ENCODE peak calls at places on chromosomes 12 and 14, in nine cellular contexts. Q is thyroid gland; I is posterior cingulate gyrus; P is activated naive CD4-positive, alpha-beta T cell treated with anti-CD3 and anti-CD28 coated beads, Interleukin-2, amount 50 U/mL, for 72 hours; B is GM12892; A is mesendoderm; S is sciatic nerve; U is NCI-H1105; F is psoas muscle. Z is an unnamed sample.

GRCh38 chr12:89060133-89060532 is 292.2 kb downstream of the DUSP6 start:
- DNase-seq in S (no peak), Q (no peak), I (no peak), P (no peak), A (peak; percentile 68), F (no peak), B (no peak), U (no peak), Z (no peak)

GRCh38 chr12:15729097-15729496 is 60.1 kb downstream of the EPS8 start:
- DNase-seq in U (no peak), B (no peak), I (no peak), A (no peak), P (no peak), Q (no peak), F (no peak), S (no peak), Z (no peak)

GRCh38 chr14:30751646-30752416 is 122.5 kb upstream of the COCH start:
- DNase-seq in F (no peak), A (peak; percentile 58), S (no peak), Q (no peak), I (no peak), U (no peak), P (no peak), B (no peak), Z (no peak)

GRCh38 chr14:51004801-51005526 is 60.7 kb upstream of the PYGL start:
- DNase-seq in B (no peak), Q (no peak), A (no peak), U (no peak), S (no peak), P (no peak), F (no peak), I (no peak), Z (no peak)

GRCh38 chr12:12927211-12928079 is 24.5 kb downstream of the GPRC5D start:
- DNase-seq in B (peak; percentile 25), A (peak; percentile 82), Q (peak; percentile 92), P (no peak), S (no peak), U (peak; percentile 91), I (no peak), F (peak; percentile 56), Z (peak; percentile 68)

GRCh38 chr12:131230340-131231099 is 276.8 kb downstream of the ADGRD1 start:
- DNase-seq in P (no peak), Q (no peak), S (no peak), A (no peak), B (no peak), F (no peak), I (peak; percentile 43), U (no peak), Z (peak; percentile 66)

GRCh38 chr12:10069099-10069498 is 29.7 kb downstream of the CLEC1A start:
- DNase-seq in S (no peak), A (no peak), F (no peak), I (no peak), P (no peak), Q (no peak), B (no peak), U (no peak), Z (no peak)

GRCh38 chr14:62674833-62675232 is 370.4 kb downstream of the KCNH5 start:
- DNase-seq in F (no peak), Q (no peak), S (no peak), I (no peak), U (no peak), A (peak; percentile 47), B (no peak), P (no peak), Z (no peak)

GRCh38 chr14:105367116-105368031 is 31.0 kb upstream of the TEX22 start:
- DNase-seq in Q (no peak), S (no peak), I (peak; percentile 84), F (no peak), P (no peak), A (no peak), B (no peak), U (no peak), Z (no peak)

GRCh38 chr12:70910666-70911065 is 9.9 kb downstream of the PTPRR start:
- DNase-seq in F (no peak), I (no peak), P (no peak), A (no peak), S (no peak), U (no peak), B (no peak), Q (no peak), Z (no peak)

GRCh38 chr14:95311752-95312151 is 8.0 kb downstream of the CLMN start:
- DNase-seq in F (no peak), I (no peak), P (no peak), U (no peak), B (no peak), S (no peak), Q (no peak), A (peak; percentile 31), Z (no peak)

GRCh38 chr14:67371247-67372148 is 11.4 kb downstream of the EIF2S1 start:
- DNase-seq in Q (no peak), B (no peak), P (no peak), U (no peak), S (no peak), F (no peak), A (no peak), I (no peak), Z (no peak)

Z was measured in sigmoid colon.